ENCODE peak calls at places on chromosomes 7 and 10, in six cellular contexts. L is ACHN; M is left ventricle myocardium inferior; N is activated CD4-positive, alpha-beta T cell treated with anti-CD3 and anti-CD28 coated beads, Interleukin-2, amount 10 ng/mL, durations not matched to agents 7 days and 5 days; B is T-helper 1 cell; Q is NCI-H2171 treated with DMSO at 0.1 percent for 48 hours. I is an unnamed sample.
A peak's percentile ranks its signal among the peaks of the same experiment; 100 is the strongest.

GRCh38 chr10:100744980-100745881 is at the start of gene PAX2:
- DNase-seq in B (no peak), N (no peak), M (no peak), L (peak; percentile 90), Q (peak; percentile 7), I (no peak)

GRCh38 chr7:29146082-29146706 is at the start of gene CPVL:
- DNase-seq in N (no peak), B (no peak), Q (peak; percentile 89), M (peak; percentile 70), L (no peak), I (no peak)

GRCh38 chr10:89163265-89163995 is 43.7 kb downstream of the CH25H start:
- DNase-seq in Q (no peak), B (no peak), L (no peak), M (peak; percentile 14), N (peak; percentile 72), I (peak; percentile 6)

GRCh38 chr10:112821042-112821441 is 129.0 kb upstream of the TCF7L2 start:
- DNase-seq in Q (no peak), B (no peak), L (no peak), M (no peak), N (no peak), I (no peak)

GRCh38 chr7:122951006-122951405 is 44.5 kb downstream of the TAS2R16 start:
- DNase-seq in Q (no peak), L (no peak), N (no peak), B (no peak), M (no peak), I (no peak)

GRCh38 chr10:119420950-119421875 is 121.3 kb downstream of the RGS10 start:
- DNase-seq in B (no peak), N (no peak), Q (no peak), L (no peak), M (no peak), I (no peak)

GRCh38 chr10:128629111-128630096 is 503.2 kb upstream of the MKI67 start:
- DNase-seq in Q (no peak), B (no peak), M (no peak), L (peak; percentile 31), N (no peak), I (no peak)

GRCh38 chr7:77209479-77210139 is 10.0 kb upstream of the FGL2 start:
- DNase-seq in B (no peak), L (peak; percentile 11), M (no peak), Q (no peak), N (no peak), I (no peak)

GRCh38 chr10:22657566-22658190 is 56.7 kb downstream of the PIP4K2A start:
- DNase-seq in M (no peak), B (no peak), Q (no peak), L (no peak), N (no peak), I (no peak)

GRCh38 chr7:48096273-48096672 is 7.2 kb downstream of the UPP1 start:
- DNase-seq in N (peak; percentile 37), L (no peak), B (no peak), Q (no peak), M (no peak), I (no peak)

GRCh38 chr10:9331583-9332008 is 1277.1 kb downstream of the GATA3 start:
- DNase-seq in N (no peak), M (no peak), B (no peak), Q (peak; percentile 25), L (peak; percentile 36), I (no peak)

GRCh38 chr7:128299109-128299514 is 44.6 kb downstream of the RBM28 start:
- DNase-seq in B (no peak), M (no peak), N (no peak), Q (no peak), L (no peak), I (no peak)

GRCh38 chr10:71216363-71216695 is 4.0 kb downstream of the UNC5B start:
- DNase-seq in Q (no peak), L (no peak), B (no peak), N (no peak), M (no peak), I (no peak)

GRCh38 chr10:96442017-96442643 is 71.6 kb downstream of the TLL2 start:
- DNase-seq in N (no peak), Q (no peak), B (no peak), L (no peak), M (no peak), I (no peak)

GRCh38 chr10:132470306-132471124 is 67.1 kb upstream of the INPP5A start:
- DNase-seq in L (no peak), N (no peak), M (peak; percentile 6), Q (no peak), B (no peak), I (no peak)

GRCh38 chr7:36777062-36777461 is 52.8 kb upstream of the AOAH start:
- DNase-seq in L (no peak), Q (no peak), M (no peak), N (peak; percentile 65), B (no peak), I (peak; percentile 55)

I was measured in effector memory CD8-positive, alpha-beta T cell.